ENCODE peak calls at places on chromosomes 1 and 21, in four cellular contexts. B is K562, L is HepG2, Q is GM12878. O is an unnamed sample.

GRCh38 chr1:248730507-248731335 is 24.8 kb downstream of the LYPD8 start:
- DNase-seq in B (peak), L (no peak), Q (no peak), O (no peak)

GRCh38 chr1:228374711-228375577 is 31.7 kb downstream of the TRIM11 start:
- DNase-seq in B (no peak), L (no peak), Q (no peak), O (no peak)

GRCh38 chr1:100502052-100502792 is 35.7 kb upstream of the GPR88 start:
- DNase-seq in Q (no peak), L (no peak), B (no peak), O (no peak)

GRCh38 chr1:8252266-8252951 is 65.5 kb upstream of the SLC45A1 start:
- DNase-seq in L (no peak), B (no peak), Q (no peak), O (no peak)

GRCh38 chr1:175477248-175477647 is 266.1 kb downstream of the TNR start:
- DNase-seq in Q (no peak), L (no peak), B (no peak), O (no peak)

GRCh38 chr1:205298191-205298994 is 23.2 kb downstream of the NUAK2 start:
- DNase-seq in L (peak), B (no peak), Q (no peak), O (peak)

GRCh38 chr1:11680270-11681070 is 478 bp downstream of the MAD2L2 start:
- DNase-seq in B (peak), L (no peak), Q (no peak), O (peak)

GRCh38 chr1:188652678-188653077 is 1823.9 kb downstream of the PLA2G4A start:
- DNase-seq in L (no peak), Q (no peak), B (no peak), O (no peak)

GRCh38 chr1:112701227-112702066 is 5.5 kb downstream of the RHOC start:
- DNase-seq in B (peak), L (no peak), Q (no peak), O (no peak)

GRCh38 chr1:18464665-18465050 is 16.1 kb upstream of the KLHDC7A start:
- DNase-seq in B (no peak), L (no peak), Q (no peak), O (no peak)

GRCh38 chr1:209150114-209150513 is 433.4 kb upstream of the CAMK1G start:
- DNase-seq in L (peak), Q (no peak), B (no peak), O (peak)

GRCh38 chr1:35640380-35641232 is 720 bp downstream of the PSMB2 start:
- DNase-seq in Q (no peak), L (no peak), B (peak), O (peak)

GRCh38 chr1:225866061-225866844 is 15.9 kb downstream of the TMEM63A start:
- DNase-seq in Q (no peak), L (no peak), B (no peak), O (no peak)

GRCh38 chr1:202355944-202356553 is 7.5 kb downstream of the PPP1R12B start:
- DNase-seq in B (no peak), Q (no peak), L (no peak), O (no peak)

GRCh38 chr1:41891403-41891896 is 27.3 kb downstream of the HIVEP3 start:
- DNase-seq in L (peak), Q (peak), B (no peak), O (peak)

GRCh38 chr1:5856246-5856815 is 135.9 kb downstream of the NPHP4 start:
- DNase-seq in B (peak), Q (no peak), L (peak), O (peak)

GRCh38 chr1:118862755-118863154 is 125.4 kb downstream of the TBX15 start:
- DNase-seq in B (no peak), Q (no peak), L (peak), O (no peak)

GRCh38 chr1:159532922-159533321 is 2.9 kb downstream of the OR10J5 start:
- DNase-seq in Q (no peak), L (no peak), B (no peak), O (no peak)

GRCh38 chr21:45571641-45572040 is 29.4 kb upstream of the SLC19A1 start:
- DNase-seq in B (no peak), Q (no peak), L (no peak), O (no peak)

GRCh38 chr1:85200870-85201339 is at the start of gene SYDE2:
- DNase-seq in L (peak), Q (no peak), B (peak), O (peak)

GRCh38 chr1:82893712-82894111 is 1093.0 kb downstream of the ADGRL2 start:
- DNase-seq in L (no peak), B (no peak), Q (no peak), O (no peak)

GRCh38 chr21:36511484-36512227 is 31.7 kb upstream of the CLDN14 start:
- DNase-seq in L (no peak), Q (no peak), B (no peak), O (no peak)

GRCh38 chr1:44590475-44590874 is 83.8 kb downstream of the TMEM53 start:
- DNase-seq in L (no peak), Q (no peak), B (no peak), O (no peak)

GRCh38 chr1:157431751-157432150 is 120.6 kb downstream of the FCRL5 start:
- DNase-seq in L (no peak), Q (no peak), B (no peak), O (no peak)

GRCh38 chr1:6009120-6010040 is 17.2 kb upstream of the NPHP4 start:
- DNase-seq in B (no peak), Q (no peak), L (peak), O (no peak)

GRCh38 chr1:205582471-205583291 is 49.1 kb downstream of the ELK4 start:
- DNase-seq in Q (no peak), B (no peak), L (no peak), O (no peak)

GRCh38 chr1:68322837-68323687 is 90.7 kb upstream of the WLS start:
- DNase-seq in Q (no peak), L (no peak), B (no peak), O (no peak)

GRCh38 chr1:240878631-240879030 is 266.7 kb upstream of the GREM2 start:
- DNase-seq in Q (no peak), B (no peak), L (no peak), O (no peak)

GRCh38 chr1:103953386-103953785 is 203.7 kb downstream of the AMY1C start:
- DNase-seq in Q (no peak), B (no peak), L (no peak), O (no peak)

GRCh38 chr1:230807551-230808267 is 60.5 kb downstream of the CAPN9 start:
- DNase-seq in L (no peak), Q (no peak), B (no peak), O (no peak)

GRCh38 chr1:173406783-173407230 is 70.3 kb upstream of the PRDX6 start:
- DNase-seq in L (no peak), Q (no peak), B (no peak), O (no peak)

GRCh38 chr1:151905070-151905442 is 4.3 kb downstream of the THEM4 start:
- DNase-seq in B (peak), L (no peak), Q (no peak), O (no peak)

GRCh38 chr1:36008546-36009197 is 75.2 kb upstream of the TEKT2 start:
- DNase-seq in L (peak), B (no peak), Q (no peak), O (peak)

GRCh38 chr1:150386546-150387080 is 22.7 kb downstream of the RPRD2 start:
- DNase-seq in Q (no peak), B (no peak), L (no peak), O (no peak)

GRCh38 chr1:1782399-1783221 is 4.3 kb upstream of the NADK start:
- DNase-seq in L (peak), B (peak), Q (no peak), O (peak)

DNA sequence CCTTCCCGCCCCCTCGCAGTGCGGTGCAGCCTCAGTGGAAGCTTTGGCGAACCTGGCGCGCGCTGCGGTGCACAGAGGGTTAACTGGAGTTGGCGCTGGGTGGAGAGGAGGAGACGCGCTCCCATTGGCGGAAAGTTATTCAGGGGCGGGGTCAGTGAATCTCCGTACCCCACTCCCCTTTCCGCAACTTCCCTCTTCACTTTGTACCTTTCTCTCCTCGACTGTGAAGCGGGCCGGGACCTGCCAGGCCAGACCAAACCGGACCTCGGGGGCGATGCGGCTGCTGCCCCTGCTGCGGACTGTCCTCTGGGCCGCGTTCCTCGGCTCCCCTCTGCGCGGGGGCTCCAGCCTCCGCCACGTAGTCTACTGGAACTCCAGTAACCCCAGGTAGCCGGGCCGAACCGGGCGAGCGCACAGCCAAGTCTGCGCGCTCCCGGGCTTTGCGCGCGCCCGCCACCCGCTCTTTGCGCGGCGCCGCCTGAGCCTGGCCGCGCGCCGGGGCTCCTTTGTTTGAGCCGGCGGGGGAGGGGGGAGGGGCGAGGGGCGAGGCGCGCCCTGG is at the start of gene EFNA4:
- DNase-seq in L (peak), Q (no peak), B (peak), O (peak)
- TF ChIP-seq REST in L (no peak), Q (no peak), B (no peak), O (no peak)

GRCh38 chr1:235058695-235059094 is 69.9 kb downstream of the TOMM20 start:
- DNase-seq in Q (no peak), L (no peak), B (no peak), O (no peak)

GRCh38 chr1:235060607-235061470 is 67.8 kb downstream of the TOMM20 start:
- DNase-seq in B (no peak), L (peak), Q (no peak), O (peak)

GRCh38 chr1:235059221-235059620 is 69.4 kb downstream of the TOMM20 start:
- DNase-seq in B (no peak), L (no peak), Q (no peak), O (no peak)

GRCh38 chr1:235067396-235068154 is 61.1 kb downstream of the TOMM20 start:
- DNase-seq in L (peak), B (no peak), Q (no peak), O (no peak)

GRCh38 chr1:235063068-235063765 is 65.4 kb downstream of the TOMM20 start:
- DNase-seq in L (no peak), Q (no peak), B (no peak), O (no peak)
- TF ChIP-seq CREB1 in L (no peak), Q (no peak), B (no peak), O (no peak)

GRCh38 chr1:218294531-218294930 is 9.4 kb downstream of the RRP15 start:
- DNase-seq in Q (no peak), L (no peak), B (no peak), O (no peak)

GRCh38 chr1:218301217-218301616 is 16.1 kb downstream of the RRP15 start:
- DNase-seq in B (no peak), Q (no peak), L (no peak), O (peak)

GRCh38 chr1:218299416-218299815 is 14.3 kb downstream of the RRP15 start:
- DNase-seq in Q (no peak), B (peak), L (peak), O (peak)

GRCh38 chr1:218298398-218298797 is 13.3 kb downstream of the RRP15 start:
- DNase-seq in Q (no peak), L (no peak), B (peak), O (no peak)

DNA sequence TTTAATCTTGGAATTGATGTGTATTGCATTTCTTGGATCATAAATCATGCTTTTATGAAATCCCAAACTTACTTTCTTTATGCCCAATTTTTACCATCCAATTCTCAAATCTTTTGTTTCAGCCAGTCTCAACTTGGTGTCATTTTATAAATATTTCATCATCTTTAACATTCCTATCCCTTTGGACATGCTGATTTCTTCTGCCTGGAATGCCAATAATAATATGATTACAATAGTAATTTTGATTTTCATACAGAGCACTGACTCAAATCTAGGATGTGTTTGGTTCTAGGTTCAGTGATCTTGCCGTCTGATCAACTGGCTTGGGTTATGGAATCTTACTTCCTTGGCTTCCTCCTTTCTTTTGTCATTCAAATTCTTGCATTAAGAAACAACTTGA is 12.8 kb downstream of the RRP15 start:
- DNase-seq in Q (no peak), B (no peak), L (no peak), O (no peak)
- H3K4me3 ChIP-seq in Q (no peak), B (no peak), L (no peak), O (no peak)

DNA sequence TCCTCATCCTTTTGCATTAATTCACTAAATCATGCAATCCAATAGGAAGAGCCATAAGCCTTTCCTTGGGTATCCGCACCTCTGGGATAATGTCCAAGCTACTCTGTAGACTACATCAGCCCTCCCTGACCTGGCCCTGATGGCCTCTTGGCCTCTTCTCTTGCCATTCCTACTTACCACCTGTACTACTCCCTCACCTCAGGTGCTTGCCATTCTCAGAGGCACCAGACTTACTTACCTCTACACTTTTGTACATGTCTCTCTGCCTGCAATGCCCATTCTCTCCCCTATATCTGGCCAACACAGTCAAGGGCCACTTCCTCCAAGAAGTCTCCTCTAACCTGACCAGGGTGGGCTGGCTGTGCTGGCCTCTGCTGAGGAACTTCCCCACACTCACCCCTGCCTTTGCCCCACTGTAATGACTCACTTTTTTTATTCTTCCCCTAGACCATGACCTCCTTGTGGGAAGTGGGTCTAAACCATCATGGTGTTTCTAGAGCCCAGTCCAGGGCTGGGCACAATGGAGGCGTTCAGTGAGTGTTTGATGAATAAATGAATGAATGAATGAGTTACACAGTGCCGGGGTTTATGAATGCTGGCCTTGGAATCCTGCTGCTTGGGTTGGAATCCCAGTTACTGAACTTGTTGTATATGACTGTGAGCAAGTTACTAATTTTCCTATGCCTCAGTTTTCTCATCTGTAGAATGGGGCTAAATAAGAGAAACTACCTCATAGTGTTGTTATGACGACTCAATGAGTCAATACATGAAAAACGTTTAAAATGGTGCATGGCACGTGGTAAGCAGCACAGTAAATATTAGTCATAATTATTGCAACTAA is 179.8 kb downstream of the FOXD2 start:
- DNase-seq in Q (no peak), B (no peak), L (no peak), O (no peak)
- TF ChIP-seq REST in Q (no peak), B (no peak), L (no peak), O (no peak)

DNA sequence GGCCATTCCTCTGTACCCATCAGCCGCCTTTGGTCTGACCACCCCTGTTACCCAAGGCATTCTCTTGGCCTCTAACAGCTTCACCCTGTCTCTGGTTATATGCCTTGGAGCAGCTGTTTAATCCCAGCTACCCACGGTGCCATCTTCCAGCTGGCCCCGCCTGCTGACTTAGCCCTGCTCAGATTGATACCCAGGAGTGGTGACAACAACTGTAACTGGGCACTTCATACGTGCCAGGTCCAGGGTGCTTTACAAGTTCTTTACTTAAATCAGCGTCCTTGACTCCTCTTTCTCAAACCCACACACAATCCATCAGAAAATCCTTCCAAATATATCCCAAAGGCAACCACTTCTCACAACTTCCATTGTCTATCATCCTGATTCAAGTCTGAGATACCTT is 37.2 kb upstream of the HMGB4 start:
- DNase-seq in Q (no peak), L (no peak), B (no peak), O (no peak)
- TF ChIP-seq CREB1 in Q (no peak), L (no peak), B (no peak), O (no peak)

DNA sequence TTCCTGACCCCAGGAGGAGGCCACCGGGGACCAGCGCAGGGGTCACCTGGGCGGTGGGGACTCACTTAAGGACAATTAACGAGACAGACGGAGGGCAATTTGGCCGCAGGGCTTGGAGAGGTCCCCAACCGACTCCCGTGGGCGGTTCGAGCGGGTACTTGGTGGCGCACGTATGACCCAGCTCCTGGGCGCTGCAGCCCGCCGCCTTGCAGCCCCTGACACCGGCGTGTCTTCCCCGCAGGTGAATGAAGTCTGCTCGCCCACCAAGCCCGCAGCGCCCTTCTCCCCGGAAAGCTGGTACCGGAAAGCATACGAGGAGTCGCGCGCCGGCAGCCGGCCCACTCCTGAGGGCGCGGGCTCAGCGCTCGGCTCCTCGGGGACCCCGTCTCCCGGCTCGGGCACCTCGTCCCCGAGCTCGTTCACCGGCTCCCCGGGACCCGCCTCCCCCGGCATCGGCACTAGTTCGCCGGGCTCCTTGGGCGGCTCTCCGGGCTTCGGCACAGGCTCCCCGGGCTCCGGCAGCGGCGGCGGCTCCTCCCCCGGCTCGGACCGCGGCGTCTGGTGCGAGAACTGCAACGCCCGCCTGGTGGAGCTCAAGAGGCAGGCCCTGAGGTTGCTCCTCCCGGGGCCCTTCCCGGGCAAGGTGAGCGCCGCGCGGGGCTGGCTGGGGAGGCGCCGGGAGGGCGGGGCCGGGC is 1.4 kb downstream of the KIF26B start:
- DNase-seq in L (peak), Q (no peak), B (peak), O (peak)
- H3K4me3 ChIP-seq in L (peak), Q (peak), B (peak), O (peak)

DNA sequence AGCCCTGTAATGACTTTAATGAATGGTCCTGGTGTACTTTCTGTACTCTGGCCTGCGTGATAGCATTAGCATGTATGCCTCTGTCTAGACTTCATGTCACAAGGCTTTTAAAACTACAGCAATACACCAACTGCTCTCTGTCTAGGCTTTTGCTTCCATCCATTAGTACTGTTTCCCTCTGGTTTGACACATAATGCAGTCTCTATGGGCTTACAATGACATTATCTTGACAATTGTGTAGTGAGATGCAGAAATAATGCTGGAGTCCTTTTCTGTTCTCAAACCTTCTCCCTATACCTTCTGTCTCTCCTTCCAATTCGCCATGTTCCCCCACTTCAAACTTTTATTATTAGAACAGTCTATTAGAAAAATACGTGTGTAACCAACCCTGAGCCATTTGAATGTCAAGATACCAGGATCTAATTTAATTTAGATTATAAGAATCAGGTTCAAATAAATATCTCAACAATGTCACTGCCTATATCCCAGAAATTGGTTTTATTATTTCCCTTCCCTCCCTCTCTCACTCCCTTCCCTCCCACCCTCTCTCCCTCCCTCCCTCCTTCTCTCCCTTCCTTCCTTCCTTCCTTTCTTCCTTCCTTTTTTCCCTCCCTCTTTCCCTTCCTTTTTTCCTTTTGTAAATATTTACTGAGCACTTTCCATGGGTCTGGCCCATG is 8.9 kb downstream of the C8A start:
- DNase-seq in Q (no peak), B (no peak), L (no peak), O (no peak)
- TF ChIP-seq REST in Q (no peak), B (no peak), L (no peak), O (no peak)